ENCODE peak calls at places on chromosomes 6 and 20, in eight cellular contexts. S is GM23338, B is suprapubic skin, T is endothelial cell of umbilical vein, A is stomach, O is K562, I is Panc1, Y is prostate gland. F is an unnamed sample.

GRCh38 chr20:18443841-18444240 is 23.0 kb downstream of the DZANK1 start:
- DNase-seq in Y (no peak), A (no peak), B (no peak), T (no peak), O (no peak), S (no peak), I (no peak), F (no peak)

GRCh38 chr20:16455296-16455695 is 118.0 kb downstream of the KIF16B start:
- DNase-seq in I (no peak), A (no peak), T (no peak), B (no peak), O (no peak), S (no peak), Y (no peak), F (no peak)

GRCh38 chr6:139644821-139645220 is 270.4 kb upstream of the CITED2 start:
- DNase-seq in S (no peak), A (no peak), Y (no peak), B (no peak), T (no peak), O (no peak), I (no peak), F (peak; percentile 41)

GRCh38 chr6:7215140-7215539 is 97.9 kb downstream of the SSR1 start:
- DNase-seq in B (no peak), T (no peak), Y (no peak), S (no peak), I (no peak), O (peak; percentile 77), A (no peak), F (no peak)

GRCh38 chr6:1310628-1311399 is 1.1 kb upstream of the FOXQ1 start:
- DNase-seq in O (no peak), T (no peak), B (no peak), Y (peak; percentile 71), S (peak; percentile 66), I (no peak), A (peak; percentile 79), F (no peak)

GRCh38 chr6:5464096-5464885 is 203.0 kb downstream of the FARS2 start:
- DNase-seq in I (no peak), T (no peak), O (no peak), Y (no peak), A (no peak), S (no peak), B (no peak), F (no peak)

GRCh38 chr20:10007158-10007557 is 27.6 kb upstream of the ANKEF1 start:
- DNase-seq in Y (no peak), A (no peak), B (no peak), I (no peak), S (no peak), O (no peak), T (no peak), F (no peak)

GRCh38 chr6:72283571-72283970 is 338.3 kb upstream of the KCNQ5 start:
- DNase-seq in O (no peak), Y (no peak), T (no peak), A (no peak), S (no peak), B (no peak), I (no peak), F (no peak)

GRCh38 chr20:6501061-6501460 is 266.4 kb upstream of the BMP2 start:
- DNase-seq in T (peak; percentile 81), B (no peak), Y (no peak), O (no peak), I (no peak), S (no peak), A (no peak), F (no peak)

GRCh38 chr6:13364842-13365241 is 36.5 kb upstream of the TBC1D7 start:
- DNase-seq in I (no peak), S (no peak), T (no peak), Y (no peak), B (no peak), O (no peak), A (no peak), F (no peak)

GRCh38 chr6:13367396-13367795 is 39.1 kb upstream of the TBC1D7 start:
- DNase-seq in A (no peak), S (no peak), B (no peak), I (no peak), T (peak; percentile 68), Y (no peak), O (no peak), F (no peak)

GRCh38 chr6:13368079-13368478 is 39.7 kb upstream of the TBC1D7 start:
- DNase-seq in B (no peak), T (no peak), Y (no peak), O (no peak), S (no peak), I (no peak), A (no peak), F (no peak)

GRCh38 chr6:13362432-13362831 is 34.1 kb upstream of the TBC1D7 start:
- DNase-seq in A (no peak), S (no peak), I (no peak), O (no peak), Y (no peak), T (no peak), B (no peak), F (no peak)

DNA sequence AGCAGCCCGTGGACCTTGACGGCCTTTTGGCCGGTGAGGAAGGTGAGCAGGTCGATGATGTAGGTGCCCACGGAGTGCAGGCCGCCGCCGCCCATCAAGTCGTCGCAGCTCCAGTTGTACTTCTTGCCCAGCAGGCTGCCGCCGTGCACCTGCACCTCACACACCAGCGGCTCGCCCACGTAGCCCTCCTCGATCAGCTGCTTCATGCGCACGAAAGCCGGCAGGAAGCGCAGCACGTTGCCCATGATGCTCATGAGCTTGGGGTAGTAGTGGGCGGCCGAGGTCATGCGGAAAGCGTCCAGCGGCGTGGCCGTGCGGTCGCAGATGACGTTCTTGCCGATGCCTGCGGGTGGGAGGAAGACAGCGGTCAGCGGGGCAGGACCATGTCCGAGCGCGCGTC is 37.0 kb upstream of the TBC1D7 start:
- DNase-seq in T (no peak), B (no peak), A (no peak), Y (no peak), S (no peak), O (no peak), I (no peak), F (no peak)
- H3K27ac ChIP-seq in T (no peak overlapping the region), B (no peak overlapping the region), A (no peak overlapping the region), Y (no peak overlapping the region), S (no peak overlapping the region), O (no peak overlapping the region), I (no peak overlapping the region), F (no peak overlapping the region)

GRCh38 chr20:23145281-23145700 is 59.2 kb upstream of the CD93 start:
- DNase-seq in S (no peak), T (peak; percentile 97), I (no peak), A (no peak), Y (no peak), O (no peak), B (peak; percentile 80), F (no peak)
- TF ChIP-seq POLR2AphosphoS5 in S (no peak), T (peak; percentile 60), I (no peak), A (no peak), Y (no peak), O (no peak), B (peak; percentile 75), F (no peak)

GRCh38 chr20:22582960-22583772 is 1.2 kb downstream of the FOXA2 start:
- DNase-seq in S (peak; percentile 49), B (no peak), T (no peak), I (no peak), A (peak; percentile 31), Y (no peak), O (no peak), F (no peak)
- H3K27me3 ChIP-seq in S (peaks cover 99% of the 10 kb centered on the region), B (peaks cover 99% of the 10 kb centered on the region), T (peaks cover 79% of the 10 kb centered on the region), I (no peaks in the 10 kb centered on the region), A (peaks cover 100% of the 10 kb centered on the region), Y (peaks cover 48% of the 10 kb centered on the region), O (no peaks in the 10 kb centered on the region), F (peaks cover 99% of the 10 kb centered on the region)

GRCh38 chr6:39841291-39841690 is 49.1 kb downstream of the DAAM2 start:
- DNase-seq in A (no peak), Y (no peak), I (no peak), T (no peak), B (no peak), S (no peak), O (no peak), F (no peak)

GRCh38 chr6:39840781-39841180 is 48.6 kb downstream of the DAAM2 start:
- DNase-seq in Y (no peak), A (no peak), O (no peak), T (no peak), B (no peak), S (no peak), I (no peak), F (no peak)

GRCh38 chr6:39836621-39837020 is 44.4 kb downstream of the DAAM2 start:
- DNase-seq in I (no peak), A (no peak), Y (no peak), O (no peak), T (no peak), B (no peak), S (no peak), F (no peak)

GRCh38 chr6:39841923-39842322 is 49.7 kb downstream of the DAAM2 start:
- DNase-seq in B (no peak), O (no peak), Y (no peak), A (no peak), I (no peak), T (no peak), S (no peak), F (no peak)

DNA sequence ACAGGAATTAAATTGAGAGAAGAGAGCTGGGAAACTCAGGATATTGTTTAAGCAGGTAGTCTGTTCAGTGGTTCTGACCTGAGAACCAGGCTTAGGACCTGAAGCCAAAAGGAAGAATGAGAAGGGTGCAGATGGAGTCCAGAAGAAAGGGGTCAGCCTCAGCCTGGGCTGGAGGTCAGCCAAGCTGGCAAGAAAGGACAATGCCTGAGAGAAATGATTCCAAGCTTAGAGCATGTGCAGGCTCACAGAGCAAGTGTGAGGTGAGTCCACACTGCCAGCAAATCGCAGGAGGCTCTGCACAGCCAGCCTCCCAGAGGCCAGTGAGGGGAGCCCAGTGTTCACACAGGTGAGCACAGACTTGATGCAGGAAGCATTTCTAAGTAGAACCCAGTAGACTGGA is 47.3 kb downstream of the DAAM2 start:
- DNase-seq in T (no peak), A (no peak), S (no peak), I (no peak), O (no peak), Y (no peak), B (no peak), F (no peak)
- H3K27ac ChIP-seq in T (no peak overlapping the region), A (no peak overlapping the region), S (no peak overlapping the region), I (no peak overlapping the region), O (no peak overlapping the region), Y (no peak overlapping the region), B (no peak overlapping the region), F (no peak overlapping the region)

GRCh38 chr20:35711588-35712209 is 12.5 kb downstream of the ROMO1 start:
- DNase-seq in S (no peak), I (no peak), A (no peak), B (no peak), O (no peak), Y (no peak), T (no peak), F (no peak)

GRCh38 chr20:35710884-35711587 is 11.8 kb downstream of the ROMO1 start:
- DNase-seq in S (no peak), B (no peak), I (no peak), Y (no peak), T (no peak), A (no peak), O (no peak), F (no peak)

GRCh38 chr20:35708502-35708901 is 9.3 kb downstream of the ROMO1 start:
- DNase-seq in I (no peak), O (no peak), Y (no peak), S (no peak), B (no peak), T (no peak), A (no peak), F (no peak)

GRCh38 chr20:35709269-35709668 is 10.1 kb downstream of the ROMO1 start:
- DNase-seq in A (no peak), B (no peak), O (no peak), Y (no peak), I (no peak), S (no peak), T (no peak), F (no peak)

GRCh38 chr20:35710039-35710438 is 10.8 kb downstream of the ROMO1 start:
- DNase-seq in O (no peak), T (no peak), B (no peak), I (no peak), S (no peak), Y (no peak), A (no peak), F (no peak)
- TF ChIP-seq POLR2AphosphoS5 in O (no peak), T (no peak), B (no peak), I (no peak), S (no peak), Y (no peak), A (no peak), F (no peak)